ENCODE peak calls at places on chromosomes 3 and 15, in ten cellular contexts. G is activated effector memory CD4-positive, alpha-beta T cell treated with Interleukin-2 at 50 U/mL for 16 hours; Y is NCI-H2081; S is brain pericyte; I is A172; K is ovary; V is psoas muscle; L is iris pigment epithelial cell; F is HTR-8/SVneo; M is occipital lobe. O is an unnamed sample.

GRCh38 chr15:74038707-74039655 is 43.4 kb downstream of the GOLGA6A start:
- DNase-seq in G (no peak), Y (no peak), S (no peak), I (peak), K (no peak), V (no peak), L (no peak), F (no peak), M (no peak), O (no peak)

GRCh38 chr15:65408370-65409283 is 14.1 kb downstream of the IGDCC4 start:
- DNase-seq in G (no peak), Y (no peak), S (no peak), I (peak), K (no peak), V (peak), L (peak), F (no peak), M (no peak), O (no peak)

GRCh38 chr15:88920186-88920891 is 7.2 kb upstream of the MFGE8 start:
- DNase-seq in G (no peak), Y (no peak), S (no peak), I (peak), K (no peak), V (no peak), L (peak), F (no peak), M (no peak), O (no peak)

GRCh38 chr15:52295421-52295991 is at the start of gene MYO5C:
- DNase-seq in G (no peak), Y (peak), S (no peak), I (peak), K (peak), V (peak), L (no peak), F (peak), M (peak), O (no peak)

GRCh38 chr3:124993462-124993861 is 58.9 kb upstream of the MUC13 start:
- DNase-seq in G (no peak), Y (no peak), S (no peak), I (no peak), K (no peak), V (peak), L (no peak), F (no peak), M (no peak), O (no peak)

GRCh38 chr3:52088445-52089367 is 32.3 kb upstream of the DUSP7 start:
- DNase-seq in G (no peak), Y (no peak), S (no peak), I (no peak), K (peak), V (peak), L (peak), F (no peak), M (no peak), O (no peak)

GRCh38 chr3:15007681-15008141 is 57.4 kb downstream of the MRPS25 start:
- DNase-seq in G (no peak), Y (no peak), S (no peak), I (peak), K (no peak), V (peak), L (peak), F (no peak), M (no peak), O (no peak)

GRCh38 chr3:188036375-188036985 is 117.5 kb upstream of the LPP start:
- DNase-seq in G (no peak), Y (no peak), S (no peak), I (no peak), K (no peak), V (no peak), L (no peak), F (no peak), M (no peak), O (no peak)

GRCh38 chr3:128550113-128550440 is 57.1 kb upstream of the GATA2 start:
- DNase-seq in G (no peak), Y (no peak), S (no peak), I (no peak), K (no peak), V (no peak), L (no peak), F (no peak), M (no peak), O (no peak)

GRCh38 chr15:31372635-31373091 is 46.0 kb downstream of the KLF13 start:
- DNase-seq in G (no peak), Y (no peak), S (no peak), I (peak), K (no peak), V (peak), L (peak), F (peak), M (peak), O (peak)

GRCh38 chr3:112084980-112085697 is 1.1 kb upstream of the C3orf52 start:
- DNase-seq in G (no peak), Y (no peak), S (no peak), I (no peak), K (no peak), V (no peak), L (no peak), F (no peak), M (no peak), O (no peak)

O was measured in smooth muscle cell of the brain vasculature.